ENCODE peak calls at places on chromosome 15, in six cellular contexts. V is HepG2, W is K562, F is H1, E is GM12878, I is SK-N-SH. O is an unnamed sample.

GRCh38 chr15:67149859-67150824 is 84.7 kb downstream of the SMAD3 start:
- DNase-seq in I (no peak), V (peak), W (peak), F (no peak), E (peak), O (peak)

GRCh38 chr15:22979699-22980188 is 424 bp downstream of the CYFIP1 start:
- DNase-seq in F (no peak), W (no peak), V (no peak), I (peak), E (no peak), O (no peak)

GRCh38 chr15:101022876-101023275 is 103.7 kb downstream of the LRRK1 start:
- DNase-seq in E (no peak), F (no peak), I (no peak), V (no peak), W (no peak), O (no peak)

GRCh38 chr15:28086175-28086703 is 12.9 kb downstream of the OCA2 start:
- DNase-seq in V (peak), F (no peak), E (peak), I (peak), W (peak), O (peak)

GRCh38 chr15:68672781-68673205 is 94.0 kb downstream of the CORO2B start:
- DNase-seq in W (no peak), I (no peak), V (no peak), F (no peak), E (no peak), O (no peak)

GRCh38 chr15:70197318-70197944 is 99.7 kb upstream of the TLE3 start:
- DNase-seq in F (no peak), W (no peak), E (no peak), V (no peak), I (no peak), O (no peak)

GRCh38 chr15:58293622-58294550 is 137.9 kb upstream of the LIPC start:
- DNase-seq in V (no peak), E (no peak), F (no peak), I (no peak), W (no peak), O (no peak)

GRCh38 chr15:33278816-33279612 is 31.8 kb upstream of the RYR3 start:
- DNase-seq in I (no peak), V (no peak), E (no peak), F (peak), W (no peak), O (no peak)

GRCh38 chr15:28960979-28961378 is 75.2 kb downstream of the APBA2 start:
- DNase-seq in V (no peak), W (no peak), F (no peak), I (no peak), E (no peak), O (no peak)

GRCh38 chr15:74956648-74957300 is at the start of gene RPP25:
- DNase-seq in F (no peak), V (peak), I (peak), E (no peak), W (peak), O (no peak)

GRCh38 chr15:59371458-59372351 is 966 bp downstream of the MYO1E start:
- DNase-seq in I (peak), V (no peak), F (no peak), E (no peak), W (no peak), O (no peak)

GRCh38 chr15:54820098-54820497 is 376.6 kb downstream of the RSL24D1 start:
- DNase-seq in E (no peak), W (no peak), V (no peak), F (no peak), I (no peak), O (no peak)

GRCh38 chr15:91867581-91868026 is 14.1 kb downstream of the SLCO3A1 start:
- DNase-seq in V (no peak), W (no peak), E (no peak), F (no peak), I (peak), O (no peak)

GRCh38 chr15:75198560-75199346 is 2.9 kb upstream of the C15orf39 start:
- DNase-seq in I (no peak), V (peak), E (peak), F (no peak), W (no peak), O (no peak)

GRCh38 chr15:72315706-72316370 is 4.1 kb downstream of the CELF6 start:
- DNase-seq in V (no peak), I (peak), W (no peak), E (no peak), F (no peak), O (no peak)

GRCh38 chr15:56369234-56369633 is 4.0 kb downstream of the TEX9 start:
- DNase-seq in F (no peak), I (no peak), W (no peak), E (no peak), V (no peak), O (no peak)

GRCh38 chr15:73686781-73687256 is 2.6 kb downstream of the CD276 start:
- DNase-seq in W (peak), E (no peak), I (no peak), F (no peak), V (no peak), O (no peak)

GRCh38 chr15:61401903-61402698 is 173.0 kb upstream of the RORA start:
- DNase-seq in E (no peak), W (no peak), F (no peak), V (no peak), I (no peak), O (no peak)

GRCh38 chr15:75713338-75713895 is 769 bp upstream of the CSPG4 start:
- DNase-seq in I (no peak), F (no peak), V (no peak), W (no peak), E (no peak), O (no peak)

GRCh38 chr15:60172147-60172546 is 168.0 kb downstream of the FOXB1 start:
- DNase-seq in E (no peak), W (no peak), I (no peak), F (no peak), V (no peak), O (no peak)

GRCh38 chr15:80325206-80325605 is 73.2 kb upstream of the CTXND1 start:
- DNase-seq in I (no peak), W (no peak), E (no peak), F (no peak), V (no peak), O (peak)

GRCh38 chr15:88090406-88091085 is 166.0 kb downstream of the NTRK3 start:
- DNase-seq in W (no peak), V (no peak), E (no peak), F (no peak), I (no peak), O (no peak)

GRCh38 chr15:93619597-93619996 is 530.6 kb upstream of the RGMA start:
- DNase-seq in I (no peak), V (no peak), F (no peak), W (no peak), E (no peak), O (no peak)

GRCh38 chr15:51576911-51577500 is 45.6 kb downstream of the DMXL2 start:
- DNase-seq in E (no peak), V (no peak), W (no peak), I (no peak), F (no peak), O (peak)

GRCh38 chr15:101521084-101521483 is 31.6 kb upstream of the PCSK6 start:
- DNase-seq in E (no peak), V (no peak), I (peak), W (no peak), F (no peak), O (no peak)

GRCh38 chr15:82040862-82041261 is 5.0 kb downstream of the MEX3B start:
- DNase-seq in E (no peak), W (no peak), I (no peak), V (no peak), F (no peak), O (peak)

GRCh38 chr15:90097475-90097874 is 4.8 kb downstream of the IDH2 start:
- DNase-seq in W (no peak), E (peak), F (no peak), I (no peak), V (no peak), O (no peak)

GRCh38 chr15:70853270-70853854 is 595 bp downstream of the LARP6 start:
- DNase-seq in W (no peak), I (peak), F (peak), V (no peak), E (no peak), O (no peak)

GRCh38 chr15:32643907-32644445 is 2.5 kb downstream of the SCG5 start:
- DNase-seq in E (no peak), V (no peak), W (no peak), I (no peak), F (no peak), O (no peak)

GRCh38 chr15:90691369-90691768 is 25.8 kb upstream of the BLM start:
- DNase-seq in F (no peak), V (no peak), I (no peak), W (no peak), E (no peak), O (no peak)

GRCh38 chr15:89003865-89004725 is 84.2 kb upstream of the ABHD2 start:
- DNase-seq in E (no peak), W (peak), I (peak), F (no peak), V (peak), O (no peak)

GRCh38 chr15:30924353-30924752 is 20.6 kb downstream of the FAN1 start:
- DNase-seq in F (no peak), W (no peak), E (no peak), I (no peak), V (no peak), O (no peak)

GRCh38 chr15:48861813-48862431 is 16.0 kb upstream of the EID1 start:
- DNase-seq in F (no peak), I (peak), V (peak), W (peak), E (no peak), O (no peak)

GRCh38 chr15:82124331-82125263 is 78.8 kb upstream of the MEX3B start:
- DNase-seq in V (no peak), W (no peak), I (no peak), E (no peak), F (no peak), O (no peak)

GRCh38 chr15:80160570-80161156 is 7.9 kb downstream of the FAH start:
- DNase-seq in F (no peak), V (peak), W (no peak), I (no peak), E (peak), O (peak)

GRCh38 chr15:38378162-38378560 is 75.8 kb upstream of the FAM98B start:
- DNase-seq in V (no peak), W (no peak), I (no peak), F (no peak), E (no peak), O (no peak)
- TF ChIP-seq GABPA in V (no peak), W (no peak), I (no peak), F (no peak), E (no peak), O (no peak)

DNA sequence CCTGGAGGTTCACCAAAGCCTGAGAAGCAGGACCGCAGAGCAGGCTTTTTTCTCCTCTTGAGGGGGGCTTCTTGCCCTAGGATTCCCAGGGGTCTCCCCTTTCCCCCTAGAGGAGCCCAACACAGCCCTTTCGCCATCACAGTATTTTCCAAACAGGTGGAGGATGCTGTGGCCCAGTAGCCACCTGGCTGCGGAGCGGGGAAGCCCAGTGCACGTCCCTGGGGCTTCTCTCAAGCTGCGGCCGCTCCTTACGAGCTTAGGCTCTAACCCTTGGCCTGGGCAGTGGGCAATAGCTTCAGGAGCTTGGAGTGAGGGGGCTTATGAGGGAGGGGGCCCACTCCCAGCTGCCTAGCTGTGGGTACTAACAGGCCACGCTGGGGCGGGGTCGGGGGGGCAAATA is 11.6 kb upstream of the DLL4 start:
- DNase-seq in V (no peak), E (no peak), I (no peak), F (no peak), W (no peak), O (no peak)
- H3K27ac ChIP-seq in V (no peak), E (no peak), I (no peak), F (no peak), W (no peak), O (no peak)

GRCh38 chr15:95280711-95281110 is 1049.3 kb downstream of the MCTP2 start:
- DNase-seq in W (no peak), E (no peak), I (no peak), V (no peak), F (no peak), O (no peak)

GRCh38 chr15:95281470-95281869 is 1049.0 kb upstream of the NR2F2 start:
- DNase-seq in W (no peak), F (no peak), I (no peak), E (no peak), V (no peak), O (no peak)

GRCh38 chr15:95279277-95280019 is 1048.1 kb downstream of the MCTP2 start:
- DNase-seq in V (no peak), W (no peak), E (no peak), F (no peak), I (no peak), O (no peak)

GRCh38 chr15:95277266-95277665 is 1045.9 kb downstream of the MCTP2 start:
- DNase-seq in E (no peak), V (no peak), I (no peak), W (no peak), F (no peak), O (no peak)

GRCh38 chr15:95278532-95279265 is 1047.3 kb downstream of the MCTP2 start:
- DNase-seq in W (no peak), E (no peak), I (no peak), V (no peak), F (no peak), O (no peak)
- TF ChIP-seq POLR2AphosphoS5 in W (no peak), E (no peak), I (no peak), V (no peak), F (no peak), O (no peak)

DNA sequence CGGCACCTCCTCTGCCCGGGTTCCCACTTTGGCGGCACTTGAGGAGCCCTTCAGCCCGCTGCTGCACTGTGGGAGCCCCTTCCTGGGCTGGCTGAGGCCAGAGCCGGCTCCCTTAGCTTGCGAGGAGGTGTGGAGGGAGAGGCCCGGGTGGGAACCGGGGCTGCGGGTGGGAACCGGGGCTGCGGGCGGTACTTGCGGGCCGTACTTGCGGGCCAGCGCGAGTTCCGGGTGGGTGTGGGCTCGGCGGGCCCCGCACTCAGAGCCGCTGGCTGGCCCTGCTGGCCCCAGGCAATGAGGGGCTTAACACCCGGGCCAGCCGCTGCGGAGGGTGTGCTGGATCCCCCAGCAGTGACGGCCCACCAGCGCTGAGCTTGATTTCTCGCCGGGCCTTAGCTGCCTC is 14.4 kb upstream of the DAPK2 start:
- DNase-seq in F (no peak), V (no peak), I (no peak), E (no peak), W (no peak), O (no peak)
- TF ChIP-seq GABPA in F (no peak), V (no peak), I (no peak), E (no peak), W (no peak), O (no peak)

DNA sequence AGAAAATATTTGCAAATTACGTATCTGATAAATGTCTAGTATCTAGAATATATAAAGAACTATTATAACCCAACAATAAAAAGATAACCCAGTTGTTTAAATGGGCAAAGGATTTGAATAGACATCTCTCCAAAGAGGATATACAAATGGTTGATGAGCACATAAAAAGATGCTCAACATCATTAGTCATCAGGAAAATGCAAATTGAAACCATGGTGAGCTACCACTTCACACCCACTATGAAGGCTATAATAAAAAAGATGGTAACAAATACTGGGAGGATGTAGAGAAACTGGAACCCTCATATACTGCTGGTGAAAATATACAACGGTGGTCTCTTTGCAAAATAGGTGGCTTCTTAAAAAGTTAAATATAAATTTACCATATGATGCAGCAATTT is 28.0 kb downstream of the RAD51 start:
- DNase-seq in W (no peak), I (no peak), E (no peak), F (no peak), V (no peak), O (no peak)
- H3K27ac ChIP-seq in W (no peak), I (no peak), E (no peak), F (no peak), V (no peak), O (no peak)

O was measured in HL-60.